ENCODE peak calls at places on chromosome 21, in five cellular contexts. W, D, R, Y and F are unnamed samples.

GRCh38 chr21:19510057-19510456 is 1106.5 kb upstream of the TMPRSS15 start:
- DNase-seq in Y (no peak), W (no peak), R (no peak), D (no peak), F (no peak)

GRCh38 chr21:30986966-30987365 is 51.3 kb downstream of the KRTAP19-8 start:
- DNase-seq in D (no peak), R (no peak), Y (no peak), W (no peak), F (no peak)

GRCh38 chr21:25709684-25710265 is 24.9 kb downstream of the ATP5PF start:
- DNase-seq in R (no peak), D (no peak), Y (no peak), W (no peak), F (no peak)

GRCh38 chr21:41168391-41169257 is 664 bp downstream of the BACE2 start:
- DNase-seq in R (no peak), W (peak), D (no peak), Y (peak), F (no peak)

GRCh38 chr21:45887121-45887611 is 94.4 kb upstream of the COL6A1 start:
- DNase-seq in R (no peak), W (no peak), Y (no peak), D (no peak), F (no peak)

GRCh38 chr21:16932314-16932713 is 580.5 kb upstream of the CXADR start:
- DNase-seq in W (no peak), D (no peak), Y (no peak), R (no peak), F (no peak)

GRCh38 chr21:33025106-33025470 is 647 bp upstream of the OLIG2 start:
- DNase-seq in W (no peak), Y (no peak), D (no peak), R (no peak), F (no peak)

GRCh38 chr21:46393451-46393940 is 65.2 kb upstream of the DIP2A start:
- DNase-seq in W (no peak), D (no peak), Y (no peak), R (no peak), F (no peak)

GRCh38 chr21:25999935-26000582 is 170.5 kb downstream of the APP start:
- DNase-seq in Y (peak), D (no peak), W (no peak), R (no peak), F (no peak)

GRCh38 chr21:31733521-31734149 is 1.7 kb upstream of the SCAF4 start:
- DNase-seq in D (no peak), R (no peak), W (peak), Y (no peak), F (no peak)

GRCh38 chr21:35399002-35399401 is 349.9 kb upstream of the RUNX1 start:
- DNase-seq in D (peak), R (no peak), W (no peak), Y (no peak), F (no peak)